ENCODE peak calls at places on chromosome 11, in five cellular contexts. M is fibroblast of pulmonary artery, C is nucleus accumbens, H is NCI-H1436 treated with DMSO at 0.1 percent for 48 hours, T is cardiac fibroblast. F is an unnamed sample.

GRCh38 chr11:118790357-118791014 is 478 bp downstream of the DDX6 start:
- DNase-seq in M (peak), C (peak), H (no peak), T (peak), F (peak)

GRCh38 chr11:130510407-130511006 is 62.1 kb downstream of the ADAMTS15 start:
- DNase-seq in M (peak), C (no peak), H (no peak), T (peak), F (no peak)

GRCh38 chr11:8372641-8373381 is 109.1 kb upstream of the LMO1 start:
- DNase-seq in M (no peak), C (no peak), H (no peak), T (no peak), F (no peak)

GRCh38 chr11:20887137-20887536 is 217.8 kb downstream of the NELL1 start:
- DNase-seq in M (no peak), C (no peak), H (no peak), T (no peak), F (no peak)

GRCh38 chr11:102703826-102704493 is 1.6 kb downstream of the MMP27 start:
- DNase-seq in M (no peak), C (no peak), H (no peak), T (no peak), F (no peak)

GRCh38 chr11:123587044-123587443 is 67.4 kb downstream of the SCN3B start:
- DNase-seq in M (no peak), C (no peak), H (no peak), T (no peak), F (no peak)

GRCh38 chr11:94131363-94132115 is 2.9 kb downstream of the PANX1 start:
- DNase-seq in M (peak), C (no peak), H (no peak), T (peak), F (peak)

GRCh38 chr11:45392621-45393183 is 106.6 kb upstream of the SYT13 start:
- DNase-seq in M (no peak), C (no peak), H (no peak), T (no peak), F (no peak)

GRCh38 chr11:76783294-76783900 is at the start of gene TSKU:
- DNase-seq in M (peak), C (no peak), H (no peak), T (no peak), F (peak)

GRCh38 chr11:58609723-58610122 is 12.7 kb upstream of the CNTF start:
- DNase-seq in M (no peak), C (no peak), H (no peak), T (no peak), F (no peak)

GRCh38 chr11:86938900-86939880 is 16.0 kb downstream of the FZD4 start:
- DNase-seq in M (peak), C (no peak), H (no peak), T (peak), F (peak)

GRCh38 chr11:132604446-132604845 is 927.9 kb downstream of the OPCML start:
- DNase-seq in M (peak), C (no peak), H (no peak), T (peak), F (no peak)

GRCh38 chr11:84853841-84854497 is 773.2 kb downstream of the DLG2 start:
- DNase-seq in M (no peak), C (no peak), H (no peak), T (no peak), F (no peak)

GRCh38 chr11:121929581-121929980 is 186.4 kb downstream of the BLID start:
- DNase-seq in M (peak), C (peak), H (no peak), T (peak), F (peak)

GRCh38 chr11:115677190-115677589 is 173.0 kb upstream of the CADM1 start:
- DNase-seq in M (no peak), C (no peak), H (no peak), T (no peak), F (no peak)

GRCh38 chr11:59289356-59289755 is 69.3 kb upstream of the OR5AN1 start:
- DNase-seq in M (no peak), C (no peak), H (no peak), T (no peak), F (no peak)

GRCh38 chr11:118241191-118242098 is 10.7 kb downstream of the MPZL3 start:
- DNase-seq in M (peak), C (peak), H (no peak), T (peak), F (no peak)

F was measured in NCI-H2081.